ENCODE peak calls at places on chromosome 22, in five cellular contexts. Y, N, E, A and M are unnamed samples.

GRCh38 chr22:37492428-37493344 is 6.5 kb upstream of the MFNG start:
- DNase-seq in N (peak; percentile 59), Y (peak; percentile 49), E (no peak), A (no peak), M (peak; percentile 69)

GRCh38 chr22:49632199-49633009 is 195.3 kb downstream of the BRD1 start:
- DNase-seq in N (no peak), Y (peak; percentile 6), A (no peak), E (peak; percentile 63), M (peak; percentile 23)

GRCh38 chr22:19877626-19878339 is 23.1 kb upstream of the GNB1L start:
- DNase-seq in E (no peak), N (no peak), A (peak; percentile 6), Y (peak; percentile 66), M (peak; percentile 80)

GRCh38 chr22:42803454-42803853 is 53.6 kb downstream of the ARFGAP3 start:
- DNase-seq in A (no peak), Y (no peak), E (no peak), N (no peak), M (no peak)

GRCh38 chr22:49670610-49671330 is 156.9 kb downstream of the BRD1 start:
- DNase-seq in Y (no peak), E (peak; percentile 41), N (no peak), A (no peak), M (no peak)

GRCh38 chr22:27405672-27406388 is 395.7 kb downstream of the MN1 start:
- DNase-seq in Y (peak; percentile 41), A (peak; percentile 17), E (peak; percentile 66), N (peak; percentile 16), M (peak; percentile 70)

GRCh38 chr22:49553518-49554295 is 274.0 kb downstream of the BRD1 start:
- DNase-seq in N (no peak), Y (no peak), A (no peak), E (peak; percentile 30), M (no peak)

GRCh38 chr22:33030923-33031525 is 27.2 kb downstream of the SYN3 start:
- DNase-seq in E (no peak), Y (no peak), N (no peak), A (no peak), M (no peak)

GRCh38 chr22:37240941-37241320 is 3.1 kb downstream of the RAC2 start:
- DNase-seq in N (no peak), A (no peak), Y (no peak), E (no peak), M (no peak)

GRCh38 chr22:27630754-27631153 is 170.8 kb downstream of the MN1 start:
- DNase-seq in A (no peak), E (no peak), Y (no peak), N (no peak), M (no peak)

GRCh38 chr22:49613871-49614270 is 213.8 kb downstream of the BRD1 start:
- DNase-seq in E (no peak), A (no peak), Y (no peak), N (no peak), M (no peak)

GRCh38 chr22:28497188-28497587 is 182.5 kb downstream of the TTC28 start:
- DNase-seq in A (no peak), E (no peak), N (no peak), Y (peak; percentile 11), M (no peak)

GRCh38 chr22:43955883-43956286 is 643 bp downstream of the SAMM50 start:
- DNase-seq in N (peak; percentile 42), E (no peak), Y (peak; percentile 21), A (no peak), M (peak; percentile 33)

GRCh38 chr22:30606455-30607299 is at the start of gene TCN2:
- DNase-seq in A (peak; percentile 45), Y (peak; percentile 86), N (peak; percentile 70), E (peak; percentile 82), M (peak; percentile 91)

GRCh38 chr22:32565002-32565339 is 90.4 kb downstream of the FBXO7 start:
- DNase-seq in N (no peak), Y (no peak), A (no peak), E (no peak), M (no peak)

GRCh38 chr22:49206281-49206680 is 621.4 kb downstream of the BRD1 start:
- DNase-seq in N (no peak), Y (no peak), A (no peak), E (peak; percentile 29), M (no peak)

GRCh38 chr22:50114221-50114981 is 24.6 kb downstream of the MOV10L1 start:
- DNase-seq in N (no peak), Y (peak; percentile 95), E (no peak), A (no peak), M (peak; percentile 51)

GRCh38 chr22:30220338-30221009 is 26.1 kb downstream of the LIF start:
- DNase-seq in Y (no peak), E (no peak), A (no peak), N (no peak), M (no peak)

GRCh38 chr22:28441720-28442263 is 237.8 kb downstream of the TTC28 start:
- DNase-seq in Y (peak; percentile 61), A (no peak), E (peak; percentile 50), N (no peak), M (no peak)

GRCh38 chr22:17575151-17575550 is 11.9 kb downstream of the SLC25A18 start:
- DNase-seq in E (no peak), A (no peak), Y (no peak), N (no peak), M (no peak)

GRCh38 chr22:44212936-44213335 is 32.2 kb downstream of the PARVG start:
- DNase-seq in N (no peak), A (no peak), Y (no peak), E (no peak), M (no peak)

GRCh38 chr22:36536717-36537116 is 7.8 kb upstream of the EIF3D start:
- DNase-seq in N (no peak), A (no peak), Y (no peak), E (no peak), M (no peak)

GRCh38 chr22:29587938-29588699 is 7.2 kb upstream of the NIPSNAP1 start:
- DNase-seq in N (peak; percentile 18), A (no peak), E (no peak), Y (peak; percentile 56), M (peak; percentile 88)

GRCh38 chr22:49239264-49240015 is 588.2 kb downstream of the BRD1 start:
- DNase-seq in N (no peak), E (no peak), Y (no peak), A (no peak), M (no peak)

GRCh38 chr22:25696763-25697710 is 45.0 kb upstream of the MYO18B start:
- DNase-seq in A (no peak), E (no peak), Y (no peak), N (no peak), M (no peak)

GRCh38 chr22:17563936-17564391 is 666 bp downstream of the SLC25A18 start:
- DNase-seq in N (no peak), E (no peak), Y (peak; percentile 84), A (no peak), M (peak; percentile 87)

GRCh38 chr22:44406581-44407403 is 91.2 kb downstream of the RTL6 start:
- DNase-seq in Y (no peak), A (no peak), N (no peak), E (peak; percentile 15), M (no peak)

GRCh38 chr22:19753090-19753842 is 7.3 kb upstream of the TBX1 start:
- DNase-seq in A (no peak), Y (no peak), N (no peak), E (no peak), M (no peak)

GRCh38 chr22:25923952-25924351 is 182.0 kb downstream of the MYO18B start:
- DNase-seq in Y (no peak), N (no peak), E (no peak), A (no peak), M (no peak)

GRCh38 chr22:37742374-37743092 is 45.7 kb downstream of the TRIOBP start:
- DNase-seq in E (no peak), A (no peak), N (no peak), Y (peak; percentile 95), M (peak; percentile 87)

DNA sequence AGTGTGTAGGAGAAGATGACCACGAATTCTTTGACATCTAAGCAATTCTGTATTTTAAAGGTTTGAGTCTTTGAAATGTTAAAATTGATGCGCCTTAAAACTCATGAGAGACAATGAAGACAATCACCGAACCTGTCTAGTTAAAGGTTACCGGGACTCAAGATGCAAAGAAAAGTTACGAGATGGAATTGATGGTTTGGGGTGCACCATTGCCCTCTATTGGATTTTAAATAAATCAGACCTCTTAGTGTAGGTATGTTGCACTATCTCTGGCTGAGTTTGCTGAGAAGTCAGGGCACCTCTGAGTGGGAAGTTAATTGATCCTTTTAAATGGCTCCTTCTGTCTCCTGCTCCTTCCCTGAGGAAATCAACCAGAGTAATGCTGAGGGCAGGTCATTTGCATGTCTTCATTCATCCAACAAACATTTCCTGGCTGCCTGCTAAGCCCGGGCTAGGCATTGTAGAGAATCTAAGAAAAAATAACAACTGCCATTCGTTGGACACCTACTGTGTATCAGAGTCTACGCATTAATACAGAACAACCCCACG is 19.4 kb upstream of the TMA7B start:
- DNase-seq in Y (no peak), A (no peak), N (peak; percentile 38), E (no peak), M (no peak)
- TF ChIP-seq CTCF in Y (no peak), A (no peak), N (no peak), E (no peak), M (no peak)

GRCh38 chr22:40401532-40401931 is 31.1 kb downstream of the SGSM3 start:
- DNase-seq in Y (no peak), E (peak; percentile 33), A (no peak), N (no peak), M (no peak)
- H3K4me3 ChIP-seq in Y (no peak overlapping the region), E (no peak overlapping the region), A (no peak overlapping the region), N (no peak overlapping the region), M (no peak overlapping the region)

DNA sequence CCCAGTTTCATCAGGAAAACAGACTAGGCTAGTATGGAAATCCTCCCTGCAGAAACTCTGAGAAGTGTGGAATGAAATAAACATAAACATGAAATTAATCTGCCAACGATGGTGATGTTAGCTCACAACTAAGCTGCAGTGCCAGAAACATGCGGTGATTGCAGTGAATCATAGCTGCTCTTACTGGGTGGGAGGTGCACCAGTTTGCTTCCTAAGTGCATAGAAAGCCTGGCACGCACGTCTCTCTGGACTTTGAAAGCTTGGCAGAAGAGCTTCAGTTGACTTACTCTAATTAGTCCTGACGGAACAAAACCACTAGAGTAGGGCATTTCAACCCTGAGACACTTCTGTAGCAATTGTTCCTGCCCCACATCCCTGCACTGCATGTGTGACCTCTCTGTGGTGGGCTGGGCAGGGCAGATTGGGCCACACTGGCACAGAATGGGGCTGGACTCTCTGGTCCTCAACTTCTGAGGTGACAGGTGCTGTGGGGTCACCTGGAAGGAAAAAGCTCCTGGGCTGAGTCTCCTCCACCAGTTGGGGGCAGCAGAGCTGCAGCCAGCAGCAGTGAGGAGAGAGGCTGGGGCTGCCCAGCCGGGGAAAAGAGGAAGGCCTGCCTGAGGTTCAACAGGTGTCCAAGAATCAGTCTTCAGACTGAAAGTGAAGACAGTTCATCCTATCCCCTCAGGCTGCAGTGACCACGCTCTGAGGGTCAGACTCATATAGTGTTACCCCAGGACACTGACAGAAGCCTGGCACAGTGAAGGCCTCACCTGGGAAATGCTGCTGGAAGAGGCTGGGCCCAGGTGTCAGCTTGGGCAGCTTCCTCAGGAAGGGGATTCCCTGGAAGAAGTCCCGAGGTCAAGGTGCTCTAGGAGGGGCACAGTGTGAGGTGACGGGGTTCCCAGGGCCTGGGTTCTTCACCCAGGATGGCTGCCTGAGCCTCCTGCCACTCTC is 40.5 kb downstream of the GGTLC2 start:
- DNase-seq in E (peak; percentile 61), Y (peak; percentile 85), A (no peak), N (peak; percentile 59), M (peak; percentile 84)
- TF ChIP-seq CTCF in E (peak; percentile 79), Y (peak; percentile 58), A (peak; percentile 28), N (peak; percentile 44), M (peak; percentile 36)

DNA sequence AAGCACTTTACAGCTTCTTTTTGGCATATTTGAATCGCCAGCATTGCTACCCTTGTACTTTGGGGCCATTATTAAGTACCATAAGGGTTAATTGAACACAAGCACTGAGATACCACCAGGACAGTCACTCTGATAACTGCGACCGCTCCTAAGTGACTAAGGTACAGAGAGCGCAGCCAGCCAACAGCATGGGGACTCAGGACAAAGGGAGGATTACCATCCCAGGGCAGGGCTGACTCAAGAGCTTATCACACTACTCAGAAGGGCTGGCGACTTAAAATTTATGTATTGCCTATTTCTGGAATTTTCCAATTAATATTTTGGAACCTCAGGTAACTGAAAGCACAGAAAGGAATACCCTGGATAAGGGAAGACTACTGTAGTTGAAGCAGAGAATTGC is 479 bp downstream of the ZNF280A start:
- DNase-seq in N (no peak), E (no peak), Y (peak; percentile 7), A (no peak), M (no peak)
- H3K4me3 ChIP-seq in N (no peak overlapping the region), E (no peak overlapping the region), Y (peak overlapping the region; percentile 48), A (peak overlapping the region; percentile 8), M (no peak overlapping the region)